ENCODE peak calls at places on chromosomes 12 and 14, in four cellular contexts. One of them, this sample, is unnamed.
A peak's percentile ranks its signal among the peaks of the same experiment; 100 is the strongest.

GRCh38 chr14:24051162-24051788 is 534 bp upstream of the CARMIL3 start:
- DNase-seq in pons: no peak
- DNase-seq in NCI-H774: no peak
- DNase-seq in NCI-H524: no peak
- DNase-seq in this sample: no peak

GRCh38 chr12:50569876-50570275 is 65.1 kb downstream of the DIP2B start:
- DNase-seq in pons: peak; percentile 83
- DNase-seq in NCI-H774: no peak
- DNase-seq in NCI-H524: no peak
- DNase-seq in this sample: no peak

GRCh38 chr14:101108579-101109346 is 205.2 kb upstream of the RTL1 start:
- DNase-seq in pons: no peak
- DNase-seq in NCI-H774: no peak
- DNase-seq in NCI-H524: no peak
- DNase-seq in this sample: no peak

GRCh38 chr12:111135293-111135832 is 215.0 kb upstream of the MYL2 start:
- DNase-seq in pons: no peak
- DNase-seq in NCI-H774: no peak
- DNase-seq in NCI-H524: no peak
- DNase-seq in this sample: no peak

GRCh38 chr12:50425859-50426258 is 25.2 kb downstream of the LARP4 start:
- DNase-seq in pons: no peak
- DNase-seq in NCI-H774: no peak
- DNase-seq in NCI-H524: no peak
- DNase-seq in this sample: no peak

GRCh38 chr14:23147676-23148075 is 28.6 kb upstream of the CEBPE start:
- DNase-seq in pons: peak; percentile 26
- DNase-seq in NCI-H774: no peak
- DNase-seq in NCI-H524: no peak
- DNase-seq in this sample: no peak

GRCh38 chr12:81800298-81801148 is 41.4 kb upstream of the PPFIA2 start:
- DNase-seq in pons: peak; percentile 30
- DNase-seq in NCI-H774: no peak
- DNase-seq in NCI-H524: no peak
- DNase-seq in this sample: no peak

GRCh38 chr12:2075558-2076195 is 22.9 kb downstream of the CACNA1C start:
- DNase-seq in pons: no peak
- DNase-seq in NCI-H774: no peak
- DNase-seq in NCI-H524: no peak
- DNase-seq in this sample: no peak

GRCh38 chr12:53493610-53494391 is 5.5 kb downstream of the MAP3K12 start:
- DNase-seq in pons: no peak
- DNase-seq in NCI-H774: no peak
- DNase-seq in NCI-H524: peak; percentile 27
- DNase-seq in this sample: no peak

GRCh38 chr12:966715-967114 is 17.2 kb upstream of the RAD52 start:
- DNase-seq in pons: no peak
- DNase-seq in NCI-H774: no peak
- DNase-seq in NCI-H524: no peak
- DNase-seq in this sample: no peak

GRCh38 chr12:132021031-132021871 is 71.5 kb downstream of the EP400 start:
- DNase-seq in pons: no peak
- DNase-seq in NCI-H774: peak; percentile 53
- DNase-seq in NCI-H524: no peak
- DNase-seq in this sample: no peak

GRCh38 chr12:130838284-130838950 is 633 bp downstream of the STX2 start:
- DNase-seq in pons: no peak
- DNase-seq in NCI-H774: no peak
- DNase-seq in NCI-H524: peak; percentile 79
- DNase-seq in this sample: no peak

This sample was measured in esophagus squamous epithelium.